ENCODE peak calls at places on chromosomes 1 and 21, in seven cellular contexts. L is effector CD4-positive, alpha-beta T cell; A is HEK293T; P is NCI-H1436 treated with DMSO at 0.1 percent for 48 hours; F is GM13976; X is stimulated activated CD8-positive, alpha-beta memory T cell treated with anti-CD3 and anti-CD28 coated beads, Interleukin-7, amount 100 ng/mL, for 24 hours; H is ACHN. I is an unnamed sample.
A peak's percentile ranks its signal among the peaks of the same experiment; 100 is the strongest.

GRCh38 chr1:61012365-61012764 is 70.0 kb upstream of the NFIA start:
- DNase-seq in L (no peak), H (no peak), A (no peak), F (no peak), P (no peak), X (no peak), I (no peak)

GRCh38 chr21:42164064-42164789 is 54.7 kb upstream of the ABCG1 start:
- DNase-seq in P (no peak), A (peak; percentile 67), L (peak; percentile 31), H (peak; percentile 14), X (peak; percentile 37), F (peak; percentile 81), I (peak; percentile 38)

GRCh38 chr1:27632387-27633297 is 2.3 kb downstream of the FGR start:
- DNase-seq in L (no peak), P (no peak), A (no peak), X (no peak), F (peak; percentile 71), H (no peak), I (no peak)

GRCh38 chr1:166283600-166283999 is 116.8 kb upstream of the FAM78B start:
- DNase-seq in P (no peak), X (no peak), A (no peak), F (no peak), H (no peak), L (no peak), I (no peak)

GRCh38 chr1:40897499-40897898 is 35.3 kb upstream of the CITED4 start:
- DNase-seq in A (no peak), P (no peak), X (no peak), F (no peak), H (peak; percentile 5), L (no peak), I (no peak)

GRCh38 chr1:220887202-220887867 is 8.1 kb downstream of the HLX start:
- DNase-seq in H (peak; percentile 21), A (no peak), X (no peak), F (peak; percentile 20), L (no peak), P (no peak), I (no peak)

GRCh38 chr1:65840683-65841082 is 48.0 kb downstream of the PDE4B start:
- DNase-seq in A (no peak), L (no peak), P (no peak), F (no peak), X (no peak), H (no peak), I (no peak)

GRCh38 chr1:55320891-55321290 is 105.7 kb upstream of the USP24 start:
- DNase-seq in A (no peak), F (no peak), X (no peak), H (no peak), L (no peak), P (no peak), I (no peak)

GRCh38 chr1:107652976-107653375 is 312.0 kb downstream of the VAV3 start:
- DNase-seq in X (no peak), L (no peak), F (no peak), A (no peak), P (no peak), H (no peak), I (no peak)

GRCh38 chr1:35851175-35851869 is 31.7 kb upstream of the AGO1 start:
- DNase-seq in A (no peak), X (no peak), F (no peak), L (no peak), P (no peak), H (no peak), I (no peak)

GRCh38 chr21:36589352-36589971 is 109.5 kb upstream of the SIM2 start:
- DNase-seq in X (no peak), A (peak; percentile 74), P (no peak), F (peak; percentile 75), L (no peak), H (peak; percentile 59), I (no peak)

GRCh38 chr1:244050835-244051444 is at the start of gene ZBTB18:
- DNase-seq in H (peak; percentile 74), P (no peak), L (no peak), F (no peak), A (peak; percentile 58), X (no peak), I (no peak)

GRCh38 chr1:93989601-93990000 is 80.4 kb upstream of the GCLM start:
- DNase-seq in L (no peak), F (no peak), H (no peak), X (no peak), A (no peak), P (no peak), I (no peak)

GRCh38 chr1:22143065-22143514 is at the start of gene WNT4:
- DNase-seq in H (peak; percentile 38), P (no peak), X (no peak), F (peak; percentile 88), L (no peak), A (peak; percentile 72), I (peak; percentile 12)

GRCh38 chr1:169928438-169929209 is 34.9 kb upstream of the SCYL3 start:
- DNase-seq in A (peak; percentile 36), P (peak; percentile 4), F (no peak), L (no peak), X (no peak), H (peak; percentile 70), I (no peak)

GRCh38 chr1:62082456-62083363 is 111.9 kb upstream of the L1TD1 start:
- DNase-seq in P (no peak), X (peak; percentile 1), H (peak; percentile 42), F (peak; percentile 58), L (peak; percentile 16), A (peak; percentile 77), I (no peak)

GRCh38 chr1:155834296-155834926 is 22.6 kb downstream of the GON4L start:
- DNase-seq in F (no peak), X (no peak), P (no peak), A (no peak), H (no peak), L (no peak), I (no peak)